ENCODE peak calls at places on chromosomes 12 and 14, in seven cellular contexts. F, P, K, H, I, D and Z are unnamed samples.

GRCh38 chr14:39229222-39229543 is 4.5 kb upstream of the MIA2 start:
- DNase-seq in F (no peak), P (no peak), K (peak; percentile 51), H (peak; percentile 69), I (no peak), D (no peak), Z (no peak)

GRCh38 chr12:132004946-132005345 is 55.2 kb downstream of the EP400 start:
- DNase-seq in F (no peak), P (no peak), K (no peak), H (no peak), I (no peak), D (no peak), Z (no peak)

GRCh38 chr14:69719501-69719951 is 47.4 kb upstream of the SRSF5 start:
- DNase-seq in F (no peak), P (peak; percentile 57), K (no peak), H (no peak), I (no peak), D (peak; percentile 39), Z (no peak)

GRCh38 chr14:73752297-73752992 is 38.3 kb upstream of the PNMA1 start:
- DNase-seq in F (no peak), P (peak; percentile 79), K (no peak), H (no peak), I (no peak), D (no peak), Z (peak; percentile 69)

GRCh38 chr12:29921307-29921706 is 137.6 kb upstream of the TMTC1 start:
- DNase-seq in F (no peak), P (no peak), K (no peak), H (no peak), I (no peak), D (no peak), Z (no peak)

GRCh38 chr14:57863471-57863870 is 2.4 kb downstream of the SLC35F4 start:
- DNase-seq in F (no peak), P (no peak), K (no peak), H (no peak), I (no peak), D (no peak), Z (no peak)

GRCh38 chr12:107320031-107320928 is 226.9 kb upstream of the CRY1 start:
- DNase-seq in F (no peak), P (no peak), K (peak; percentile 83), H (peak; percentile 81), I (peak; percentile 61), D (peak; percentile 48), Z (no peak)

GRCh38 chr12:52650520-52651081 is 1.4 kb downstream of the KRT2 start:
- DNase-seq in F (no peak), P (no peak), K (no peak), H (peak; percentile 18), I (no peak), D (no peak), Z (no peak)

GRCh38 chr14:88866305-88866704 is 41.9 kb downstream of the TTC8 start:
- DNase-seq in F (no peak), P (no peak), K (no peak), H (no peak), I (no peak), D (no peak), Z (no peak)

GRCh38 chr12:65637774-65638173 is 186.5 kb upstream of the HMGA2 start:
- DNase-seq in F (no peak), P (no peak), K (no peak), H (no peak), I (no peak), D (no peak), Z (no peak)

GRCh38 chr14:62097072-62097471 is 334.9 kb downstream of the SNAPC1 start:
- DNase-seq in F (no peak), P (no peak), K (no peak), H (no peak), I (no peak), D (no peak), Z (no peak)

GRCh38 chr12:66388512-66388911 is 86.2 kb downstream of the HELB start:
- DNase-seq in F (no peak), P (no peak), K (no peak), H (no peak), I (no peak), D (no peak), Z (no peak)

GRCh38 chr12:52920937-52921336 is 16.1 kb upstream of the KRT8 start:
- DNase-seq in F (no peak), P (no peak), K (no peak), H (no peak), I (no peak), D (no peak), Z (no peak)

GRCh38 chr12:93855265-93855664 is 178.1 kb downstream of the CRADD start:
- DNase-seq in F (no peak), P (no peak), K (no peak), H (no peak), I (no peak), D (no peak), Z (no peak)

GRCh38 chr14:55807059-55807499 is 227.1 kb downstream of the KTN1 start:
- DNase-seq in F (no peak), P (no peak), K (peak; percentile 62), H (peak; percentile 76), I (no peak), D (no peak), Z (peak; percentile 52)

GRCh38 chr14:73997108-73997943 is 21.8 kb downstream of the ENTPD5 start:
- DNase-seq in F (no peak), P (no peak), K (no peak), H (no peak), I (no peak), D (no peak), Z (no peak)

GRCh38 chr14:35495278-35495677 is 38.7 kb upstream of the INSM2 start:
- DNase-seq in F (no peak), P (no peak), K (no peak), H (no peak), I (no peak), D (no peak), Z (no peak)

GRCh38 chr14:60195179-60195810 is 30.1 kb upstream of the DHRS7 start:
- DNase-seq in F (no peak), P (no peak), K (no peak), H (no peak), I (no peak), D (no peak), Z (no peak)

GRCh38 chr14:64137657-64138290 is 156.4 kb downstream of the ESR2 start:
- DNase-seq in F (no peak), P (no peak), K (no peak), H (no peak), I (no peak), D (no peak), Z (no peak)

GRCh38 chr14:98130691-98131090 is 1141.3 kb downstream of the BCL11B start:
- DNase-seq in F (no peak), P (no peak), K (no peak), H (no peak), I (no peak), D (no peak), Z (no peak)

GRCh38 chr14:105894125-105894977 is 368.0 kb downstream of the TMEM121 start:
- DNase-seq in F (no peak), P (no peak), K (no peak), H (no peak), I (no peak), D (no peak), Z (no peak)

GRCh38 chr12:122166422-122167327 is 7.3 kb downstream of the IL31 start:
- DNase-seq in F (no peak), P (no peak), K (peak; percentile 67), H (peak; percentile 83), I (no peak), D (no peak), Z (no peak)

GRCh38 chr12:100404769-100405407 is 48.0 kb downstream of the SLC17A8 start:
- DNase-seq in F (peak; percentile 55), P (peak; percentile 27), K (peak; percentile 32), H (peak; percentile 60), I (peak; percentile 70), D (peak; percentile 66), Z (no peak)

GRCh38 chr12:181921-182320 is 32.0 kb downstream of the SLC6A12 start:
- DNase-seq in F (no peak), P (no peak), K (no peak), H (no peak), I (no peak), D (no peak), Z (no peak)

GRCh38 chr12:108816652-108817335 is 40.6 kb downstream of the SSH1 start:
- DNase-seq in F (no peak), P (no peak), K (no peak), H (no peak), I (no peak), D (no peak), Z (peak; percentile 61)

GRCh38 chr12:111248981-111249380 is 119.9 kb downstream of the PHETA1 start:
- DNase-seq in F (no peak), P (no peak), K (no peak), H (no peak), I (no peak), D (no peak), Z (no peak)

GRCh38 chr12:19021646-19022045 is 107.9 kb upstream of the PLEKHA5 start:
- DNase-seq in F (no peak), P (no peak), K (no peak), H (no peak), I (no peak), D (no peak), Z (no peak)

GRCh38 chr14:96177766-96178377 is 26.8 kb upstream of the BDKRB2 start:
- DNase-seq in F (no peak), P (no peak), K (no peak), H (no peak), I (no peak), D (no peak), Z (no peak)

GRCh38 chr12:82638324-82638723 is 48.4 kb upstream of the TMTC2 start:
- DNase-seq in F (no peak), P (no peak), K (no peak), H (no peak), I (no peak), D (no peak), Z (no peak)

GRCh38 chr12:21769311-21769710 is 5.2 kb downstream of the KCNJ8 start:
- DNase-seq in F (no peak), P (no peak), K (no peak), H (no peak), I (no peak), D (no peak), Z (no peak)

GRCh38 chr14:56490379-56490778 is 89.2 kb upstream of the TMEM260 start:
- DNase-seq in F (no peak), P (peak; percentile 23), K (no peak), H (no peak), I (peak; percentile 21), D (no peak), Z (no peak)

GRCh38 chr12:53870122-53870521 is 68.5 kb upstream of the HOXC13 start:
- DNase-seq in F (no peak), P (no peak), K (no peak), H (no peak), I (peak; percentile 19), D (no peak), Z (no peak)

GRCh38 chr12:122116707-122117535 is 38.4 kb downstream of the MLXIP start:
- DNase-seq in F (no peak), P (no peak), K (no peak), H (no peak), I (no peak), D (no peak), Z (no peak)

GRCh38 chr12:39378346-39378745 is 64.6 kb downstream of the KIF21A start:
- DNase-seq in F (no peak), P (no peak), K (no peak), H (no peak), I (no peak), D (no peak), Z (no peak)

GRCh38 chr14:21965042-21965441 is 291.4 kb upstream of the OR4E1 start:
- DNase-seq in F (no peak), P (no peak), K (peak; percentile 29), H (peak; percentile 45), I (no peak), D (no peak), Z (no peak)

GRCh38 chr14:85587152-85587697 is 57.3 kb downstream of the FLRT2 start:
- DNase-seq in F (no peak), P (peak; percentile 60), K (no peak), H (no peak), I (no peak), D (no peak), Z (no peak)

GRCh38 chr12:65952737-65953209 is 128.5 kb downstream of the HMGA2 start:
- DNase-seq in F (no peak), P (no peak), K (no peak), H (no peak), I (no peak), D (no peak), Z (no peak)

GRCh38 chr12:12804432-12804886 is 8.7 kb upstream of the DDX47 start:
- DNase-seq in F (no peak), P (peak; percentile 33), K (no peak), H (no peak), I (no peak), D (no peak), Z (no peak)